ENCODE peak calls at places on chromosomes 4 and X, in seven cellular contexts. P is HFF-Myc, K is Calu3, J is sigmoid colon, R is pancreas, A is keratinocyte, N is astrocyte of the spinal cord. X is an unnamed sample.

GRCh38 chr4:40283413-40283812 is 51.7 kb upstream of the CHRNA9 start:
- DNase-seq in P (no peak), K (no peak), J (peak), R (no peak), A (no peak), N (no peak), X (no peak)

GRCh38 chr4:4311193-4311592 is 21.1 kb downstream of the ZBTB49 start:
- DNase-seq in P (no peak), K (no peak), J (no peak), R (no peak), A (no peak), N (no peak), X (no peak)

GRCh38 chr4:103150677-103151076 is 47.5 kb downstream of the CENPE start:
- DNase-seq in P (no peak), K (no peak), J (no peak), R (no peak), A (peak), N (no peak), X (no peak)

GRCh38 chrX:119398974-119399771 is at the start of gene SLC25A43:
- DNase-seq in P (no peak), K (peak), J (peak), R (peak), A (no peak), N (no peak), X (peak)

GRCh38 chr4:4308800-4309441 is 18.9 kb downstream of the ZBTB49 start:
- DNase-seq in P (no peak), K (no peak), J (no peak), R (no peak), A (no peak), N (peak), X (no peak)

GRCh38 chr4:179325181-179325580 is 1882.9 kb upstream of the AGA start:
- DNase-seq in P (no peak), K (no peak), J (no peak), R (no peak), A (no peak), N (peak), X (no peak)

GRCh38 chr4:44578954-44579353 is 72.5 kb downstream of the YIPF7 start:
- DNase-seq in P (no peak), K (no peak), J (no peak), R (no peak), A (no peak), N (no peak), X (no peak)

GRCh38 chr4:42282081-42282901 is 115.0 kb upstream of the SHISA3 start:
- DNase-seq in P (peak), K (peak), J (no peak), R (no peak), A (no peak), N (peak), X (no peak)

GRCh38 chr4:94603170-94603747 is 151.5 kb downstream of the PDLIM5 start:
- DNase-seq in P (peak), K (no peak), J (no peak), R (no peak), A (no peak), N (peak), X (no peak)

GRCh38 chr4:70818173-70818856 is 21.4 kb downstream of the GRSF1 start:
- DNase-seq in P (no peak), K (no peak), J (no peak), R (no peak), A (no peak), N (no peak), X (no peak)

GRCh38 chr4:11424000-11424399 is 4.7 kb downstream of the HS3ST1 start:
- DNase-seq in P (peak), K (peak), J (no peak), R (no peak), A (peak), N (peak), X (no peak)

GRCh38 chr4:7295917-7296660 is 103.8 kb downstream of the SORCS2 start:
- DNase-seq in P (no peak), K (peak), J (no peak), R (no peak), A (no peak), N (peak), X (peak)

GRCh38 chrX:63511361-63511760 is 160.2 kb upstream of the SPIN4 start:
- DNase-seq in P (no peak), K (no peak), J (no peak), R (no peak), A (no peak), N (no peak), X (no peak)

GRCh38 chr4:7361256-7361655 is 73.5 kb downstream of the PSAPL1 start:
- DNase-seq in P (no peak), K (no peak), J (no peak), R (no peak), A (no peak), N (peak), X (peak)

GRCh38 chrX:46758163-46758955 is 559 bp downstream of the SLC9A7 start:
- DNase-seq in P (no peak), K (peak), J (no peak), R (peak), A (no peak), N (peak), X (peak)

GRCh38 chrX:24377195-24377594 is 16.8 kb downstream of the SUPT20HL1 start:
- DNase-seq in P (no peak), K (no peak), J (no peak), R (no peak), A (no peak), N (no peak), X (no peak)

GRCh38 chrX:24378706-24379105 is 18.3 kb downstream of the SUPT20HL1 start:
- DNase-seq in P (no peak), K (no peak), J (no peak), R (no peak), A (no peak), N (no peak), X (no peak)

GRCh38 chrX:24376403-24376802 is 16.0 kb downstream of the SUPT20HL1 start:
- DNase-seq in P (no peak), K (no peak), J (no peak), R (no peak), A (no peak), N (no peak), X (no peak)

GRCh38 chrX:24377911-24378468 is 17.6 kb downstream of the SUPT20HL1 start:
- DNase-seq in P (no peak), K (no peak), J (no peak), R (no peak), A (no peak), N (no peak), X (no peak)

DNA sequence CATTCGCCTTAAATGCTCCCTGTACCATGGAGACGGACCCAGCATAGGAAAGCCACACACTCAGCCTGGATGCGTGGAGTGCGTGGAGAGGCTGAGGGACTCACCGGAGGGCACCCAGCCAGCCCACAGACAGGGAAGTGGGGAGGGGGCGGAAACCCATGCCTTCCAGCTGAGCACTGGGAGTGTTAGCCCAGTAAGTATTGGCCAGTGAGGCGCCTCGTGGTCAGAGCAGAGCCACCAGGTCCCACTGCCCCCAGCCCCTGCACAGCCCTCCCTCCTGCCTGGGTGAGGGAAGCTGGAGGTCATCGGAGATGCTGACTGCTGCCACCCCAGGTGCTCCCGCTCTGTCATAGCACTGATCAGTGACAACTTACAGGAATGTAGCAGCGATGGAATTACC is 15.3 kb downstream of the SUPT20HL1 start:
- DNase-seq in P (no peak), K (no peak), J (no peak), R (peak), A (no peak), N (no peak), X (no peak)
- TF ChIP-seq CTCF in P (no peak), K (no peak), J (no peak), R (no peak), A (no peak), N (no peak), X (no peak)

GRCh38 chrX:44314259-44314734 is 29.2 kb downstream of the EFHC2 start:
- DNase-seq in P (no peak), K (peak), J (no peak), R (no peak), A (no peak), N (peak), X (no peak)

GRCh38 chrX:44312421-44312820 is 31.1 kb downstream of the EFHC2 start:
- DNase-seq in P (no peak), K (no peak), J (no peak), R (no peak), A (no peak), N (no peak), X (no peak)

GRCh38 chrX:44314855-44315254 is 28.6 kb downstream of the EFHC2 start:
- DNase-seq in P (no peak), K (no peak), J (no peak), R (no peak), A (no peak), N (no peak), X (no peak)

GRCh38 chrX:44317196-44317595 is 26.3 kb downstream of the EFHC2 start:
- DNase-seq in P (no peak), K (no peak), J (no peak), R (no peak), A (no peak), N (no peak), X (no peak)
- TF ChIP-seq CTCF in P (no peak), K (no peak), J (no peak), R (no peak), A (no peak), N (no peak), X (no peak)

DNA sequence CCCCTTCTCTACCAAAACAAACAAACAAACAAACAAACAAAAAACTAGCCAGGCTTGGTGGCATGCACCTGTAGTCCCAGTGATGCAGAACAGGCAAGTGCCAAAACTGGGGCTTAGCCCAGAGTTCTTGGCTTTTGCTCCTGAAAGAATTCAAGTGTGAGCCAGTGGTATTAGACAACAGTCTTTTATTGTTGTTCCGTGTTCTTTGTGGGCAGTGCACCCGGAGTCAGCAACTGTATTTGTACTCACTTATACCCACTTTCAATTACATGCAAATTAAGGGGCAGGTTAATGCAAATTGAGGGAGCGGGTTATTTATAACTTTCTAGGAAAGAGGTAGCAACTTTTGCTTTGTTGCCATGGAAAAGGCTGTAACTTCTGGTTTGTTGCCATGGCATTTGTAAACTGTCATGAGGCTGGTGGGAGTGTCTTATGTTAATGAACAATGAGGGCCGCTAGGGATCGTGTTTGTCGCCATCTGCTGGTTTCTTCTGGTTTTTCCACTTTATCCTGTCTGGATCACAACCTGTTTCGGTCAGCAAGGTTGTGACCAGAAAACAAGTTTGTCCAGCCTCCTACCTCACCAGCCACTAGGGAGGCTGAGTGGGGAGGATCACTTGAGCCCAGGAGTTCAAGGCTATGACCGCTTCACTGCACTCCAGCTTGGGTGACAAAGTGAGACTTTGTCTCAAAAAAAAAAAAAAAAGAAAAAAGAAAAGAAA is 88.8 kb upstream of the ESX1 start:
- DNase-seq in P (peak), K (peak), J (no peak), R (no peak), A (no peak), N (peak), X (no peak)
- TF ChIP-seq CTCF in P (peak), K (peak), J (no peak), R (peak), A (peak), N (peak), X (peak)

DNA sequence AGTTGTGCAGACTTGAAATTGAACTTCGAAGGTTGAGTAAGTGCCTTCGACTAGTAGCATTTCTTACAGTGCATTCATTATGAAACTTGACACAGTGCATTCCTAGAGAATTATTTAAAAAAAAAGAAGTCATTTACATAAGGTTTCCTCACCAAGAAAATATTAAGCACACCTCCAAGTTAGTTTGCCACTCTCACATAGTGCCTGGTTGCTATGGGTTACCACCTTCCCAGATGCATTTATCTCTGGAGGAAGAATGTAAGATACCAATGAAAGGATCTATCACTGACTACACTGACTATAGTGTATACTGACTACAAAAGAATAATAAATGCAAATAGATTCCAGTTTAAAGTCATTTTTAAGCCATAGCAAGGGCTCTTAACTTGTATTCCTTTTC is 311.9 kb upstream of the RASGEF1B start:
- DNase-seq in P (no peak), K (no peak), J (no peak), R (no peak), A (no peak), N (no peak), X (no peak)
- TF ChIP-seq CTCF in P (no peak), K (no peak), J (no peak), R (no peak), A (no peak), N (no peak), X (no peak)

GRCh38 chr4:158813113-158813512 is 44.3 kb downstream of the FNIP2 start:
- DNase-seq in P (no peak), K (no peak), J (no peak), R (no peak), A (no peak), N (no peak), X (no peak)

GRCh38 chr4:158812543-158812942 is 43.7 kb downstream of the FNIP2 start:
- DNase-seq in P (no peak), K (no peak), J (no peak), R (no peak), A (no peak), N (no peak), X (no peak)

GRCh38 chr4:158814636-158815035 is 45.8 kb downstream of the FNIP2 start:
- DNase-seq in P (no peak), K (no peak), J (no peak), R (no peak), A (no peak), N (peak), X (no peak)

GRCh38 chr4:158812133-158812532 is 43.3 kb downstream of the FNIP2 start:
- DNase-seq in P (no peak), K (no peak), J (no peak), R (no peak), A (no peak), N (no peak), X (no peak)

GRCh38 chr4:158814207-158814606 is 45.4 kb downstream of the FNIP2 start:
- DNase-seq in P (no peak), K (no peak), J (no peak), R (no peak), A (no peak), N (no peak), X (no peak)
- TF ChIP-seq CTCF in P (no peak), K (no peak), J (no peak), R (no peak), A (no peak), N (no peak), X (no peak)

GRCh38 chrX:101617211-101618191 is at the start of gene ARMCX6:
- DNase-seq in P (peak), K (peak), J (peak), R (peak), A (no peak), N (peak), X (peak)
- TF ChIP-seq CTCF in P (peak), K (no peak), J (no peak), R (no peak), A (no peak), N (peak), X (peak)

X was measured in upper lobe of right lung.